ENCODE peak calls at places on chromosomes 6 and 20, in four cellular contexts. H is prostate gland, X is heart left ventricle, W is uterus. Y is an unnamed sample.

GRCh38 chr6:115001726-115002436 is 659.1 kb upstream of the HS3ST5 start:
- DNase-seq in X (no peak), H (no peak), W (no peak), Y (no peak)

GRCh38 chr6:40999498-41000070 is 39.4 kb downstream of the UNC5CL start:
- DNase-seq in X (peak; percentile 67), W (peak; percentile 42), H (peak; percentile 11), Y (no peak)

GRCh38 chr20:38143646-38144554 is 21.2 kb downstream of the TGM2 start:
- DNase-seq in H (no peak), W (peak; percentile 62), X (peak; percentile 80), Y (no peak)

GRCh38 chr20:4014031-4014474 is 1.3 kb downstream of the RNF24 start:
- DNase-seq in H (peak; percentile 93), W (peak; percentile 55), X (no peak), Y (no peak)

GRCh38 chr6:169839029-169839481 is 87.6 kb downstream of the ERMARD start:
- DNase-seq in W (no peak), X (no peak), H (no peak), Y (no peak)

GRCh38 chr6:45658396-45658795 is 280.7 kb upstream of the SUPT3H start:
- DNase-seq in H (no peak), W (no peak), X (no peak), Y (no peak)

GRCh38 chr20:57071283-57071701 is 195.1 kb downstream of the BMP7 start:
- DNase-seq in W (no peak), X (no peak), H (no peak), Y (no peak)

GRCh38 chr20:58623579-58624473 is 27.3 kb upstream of the STX16 start:
- DNase-seq in X (peak; percentile 83), W (peak; percentile 87), H (no peak), Y (no peak)

GRCh38 chr20:15220009-15220656 is 882.7 kb upstream of the FLRT3 start:
- DNase-seq in H (no peak), W (no peak), X (no peak), Y (no peak)

GRCh38 chr20:14632906-14633305 is 295.5 kb upstream of the FLRT3 start:
- DNase-seq in W (no peak), H (no peak), X (peak; percentile 28), Y (no peak)

GRCh38 chr6:43773050-43773956 is 3.3 kb downstream of the VEGFA start:
- DNase-seq in X (peak; percentile 77), W (peak; percentile 56), H (peak; percentile 52), Y (peak; percentile 85)
- TF ChIP-seq POLR2A in X (peak; percentile 25), W (no peak), H (peak; percentile 30), Y (no peak)

GRCh38 chr6:69768664-69769063 is 28.1 kb downstream of the LMBRD1 start:
- DNase-seq in X (no peak), H (no peak), W (no peak), Y (no peak)
- TF ChIP-seq CTCF in X (no peak), H (no peak), W (no peak), Y (no peak)

GRCh38 chr6:68025764-68026163 is 609.3 kb upstream of the ADGRB3 start:
- DNase-seq in H (no peak), W (no peak), X (no peak), Y (no peak)

GRCh38 chr6:68026483-68026882 is 608.6 kb upstream of the ADGRB3 start:
- DNase-seq in H (no peak), W (no peak), X (no peak), Y (no peak)

GRCh38 chr6:68024570-68025269 is 610.4 kb upstream of the ADGRB3 start:
- DNase-seq in W (no peak), X (no peak), H (no peak), Y (no peak)
- TF ChIP-seq POLR2A in W (no peak), X (no peak), H (no peak), Y (no peak)

GRCh38 chr6:138372711-138373463 is 4.8 kb upstream of the SMIM28 start:
- DNase-seq in W (no peak), H (no peak), X (no peak), Y (no peak)
- TF ChIP-seq CTCF in W (no peak), H (no peak), X (no peak), Y (no peak)

GRCh38 chr6:26044140-26045045 is 42.8 kb upstream of the HFE start:
- DNase-seq in H (peak; percentile 19), X (no peak), W (no peak), Y (peak; percentile 85)
- TF ChIP-seq POLR2A in H (no peak), X (no peak), W (no peak), Y (no peak)